ENCODE peak calls at places on chromosome 5, in six cellular contexts. E is epithelial cell of prostate; Z is activated CD8-positive, alpha-beta memory T cell treated with anti-CD3 and anti-CD28 coated beads, Interleukin-2, amount 50 U/mL, for 48 hours; Y is iPS-NIHi11; V is RPMI8226; O is GM03348. J is an unnamed sample.

GRCh38 chr5:37424441-37424840 is 45.3 kb downstream of the WDR70 start:
- DNase-seq in E (no peak), O (no peak), V (no peak), Y (no peak), Z (no peak), J (no peak)

GRCh38 chr5:142432369-142432863 is 107.6 kb upstream of the SPRY4 start:
- DNase-seq in E (no peak), V (peak), Z (peak), Y (peak), O (no peak), J (no peak)

GRCh38 chr5:12691330-12691729 is 787.1 kb upstream of the CTNND2 start:
- DNase-seq in O (no peak), E (no peak), Z (no peak), Y (no peak), V (no peak), J (no peak)

GRCh38 chr5:54944364-54944763 is 41.0 kb downstream of the ESM1 start:
- DNase-seq in Z (no peak), E (no peak), V (peak), Y (peak), O (peak), J (no peak)

GRCh38 chr5:72453260-72453775 is 53.9 kb downstream of the ZNF366 start:
- DNase-seq in O (peak), E (no peak), Z (no peak), V (no peak), Y (no peak), J (no peak)

GRCh38 chr5:181243521-181244307 is at the start of gene RACK1:
- DNase-seq in Z (peak), O (peak), Y (peak), E (peak), V (peak), J (no peak)

GRCh38 chr5:164224772-164225171 is 719.4 kb downstream of the MAT2B start:
- DNase-seq in Y (peak), O (no peak), E (no peak), V (no peak), Z (no peak), J (no peak)

GRCh38 chr5:1746371-1747078 is 53.1 kb downstream of the MRPL36 start:
- DNase-seq in V (no peak), Y (no peak), Z (no peak), O (no peak), E (no peak), J (no peak)

GRCh38 chr5:82068723-82069122 is 96.9 kb downstream of the ATG10 start:
- DNase-seq in V (no peak), Z (no peak), Y (no peak), O (no peak), E (no peak), J (no peak)

GRCh38 chr5:138937392-138938387 is 62.6 kb upstream of the LRRTM2 start:
- DNase-seq in Y (no peak), V (no peak), Z (peak), O (no peak), E (no peak), J (no peak)

GRCh38 chr5:109601736-109602135 is 88.0 kb upstream of the MAN2A1 start:
- DNase-seq in Y (no peak), O (no peak), Z (no peak), V (no peak), E (no peak), J (no peak)

GRCh38 chr5:147037517-147038205 is 159.1 kb upstream of the PPP2R2B start:
- DNase-seq in V (no peak), Y (no peak), O (no peak), Z (no peak), E (peak), J (no peak)

GRCh38 chr5:66821626-66822429 is 225.6 kb downstream of the MAST4 start:
- DNase-seq in V (no peak), Y (no peak), Z (peak), E (no peak), O (no peak), J (no peak)

GRCh38 chr5:6154216-6154615 is 224.1 kb downstream of the MED10 start:
- DNase-seq in O (no peak), Z (no peak), Y (no peak), V (no peak), E (no peak), J (no peak)

GRCh38 chr5:95760291-95761191 is 29.4 kb downstream of the RHOBTB3 start:
- DNase-seq in O (peak), Y (no peak), Z (no peak), V (peak), E (no peak), J (no peak)

J was measured in nucleus accumbens.